ENCODE peak calls at places on chromosomes 4 and X, in five cellular contexts. I is neural crest cell; D is stimulated activated CD4-positive, alpha-beta T cell treated with anti-CD3 and anti-CD28 coated beads, Interleukin-4, amount 100 ng/mL, for 4 hours; E is GM20000; S is cardiac fibroblast. G is an unnamed sample.

GRCh38 chrX:22136711-22137110 is 104.6 kb downstream of the PHEX start:
- DNase-seq in D (no peak), I (no peak), E (no peak), S (peak), G (no peak)

GRCh38 chr4:121656269-121656641 is 40.5 kb downstream of the ANXA5 start:
- DNase-seq in D (peak), S (peak), E (peak), I (peak), G (peak)

GRCh38 chrX:115402299-115402698 is 112.8 kb downstream of the LUZP4 start:
- DNase-seq in E (no peak), I (no peak), D (no peak), S (no peak), G (no peak)

GRCh38 chr4:19248023-19248422 is 1003.7 kb upstream of the SLIT2 start:
- DNase-seq in E (no peak), D (no peak), I (no peak), S (no peak), G (no peak)

GRCh38 chrX:70479197-70479969 is 34.7 kb downstream of the DLG3 start:
- DNase-seq in I (no peak), E (no peak), S (peak), D (no peak), G (no peak)

GRCh38 chrX:3518870-3519269 is 172.4 kb upstream of the MXRA5 start:
- DNase-seq in E (no peak), D (no peak), I (no peak), S (peak), G (no peak)

GRCh38 chr4:43682551-43682950 is 766.1 kb downstream of the KCTD8 start:
- DNase-seq in D (no peak), E (no peak), S (no peak), I (no peak), G (no peak)

GRCh38 chr4:11512861-11513260 is 84.2 kb upstream of the HS3ST1 start:
- DNase-seq in I (no peak), S (no peak), D (no peak), E (no peak), G (no peak)

GRCh38 chrX:91434351-91435168 is at the start of gene PABPC5:
- DNase-seq in I (peak), S (peak), D (no peak), E (no peak), G (peak)

GRCh38 chrX:87517571-87518141 is at the start of gene KLHL4:
- DNase-seq in S (peak), D (no peak), I (peak), E (peak), G (no peak)

GRCh38 chr4:40719008-40719623 is 30.6 kb upstream of the NSUN7 start:
- DNase-seq in I (no peak), S (peak), D (no peak), E (peak), G (no peak)

G was measured in erythroblast.